ENCODE peak calls at places on chromosomes 16 and 17, in five cellular contexts. Q is A549, D is HL-60, Y is HCT116, L is HepG2. K is an unnamed sample.

GRCh38 chr17:4789951-4790704 is 1.4 kb downstream of the GLTPD2 start:
- DNase-seq in Q (peak), Y (peak), D (peak), L (peak), K (peak)

GRCh38 chr16:88914750-88915368 is 48.4 kb upstream of the PABPN1L start:
- DNase-seq in L (no peak), Q (no peak), D (no peak), Y (no peak), K (no peak)

GRCh38 chr17:78356163-78356713 is 3.6 kb downstream of the SOCS3 start:
- DNase-seq in Q (peak), D (peak), L (no peak), Y (no peak), K (peak)

GRCh38 chr17:1629647-1630310 is 1.1 kb upstream of the SLC43A2 start:
- DNase-seq in Y (peak), L (no peak), Q (peak), D (peak), K (peak)

GRCh38 chr17:63764701-63765100 is 8.7 kb downstream of the CCDC47 start:
- DNase-seq in L (no peak), D (no peak), Y (no peak), Q (no peak), K (no peak)

GRCh38 chr17:79913896-79914812 is 74.9 kb upstream of the CBX4 start:
- DNase-seq in L (no peak), D (no peak), Q (no peak), Y (no peak), K (peak)

GRCh38 chr17:20206068-20206467 is 196.9 kb downstream of the SPECC1 start:
- DNase-seq in D (no peak), Q (peak), L (no peak), Y (no peak), K (no peak)

GRCh38 chr16:81071816-81072215 is 5.2 kb downstream of the C16orf46 start:
- DNase-seq in Y (peak), D (peak), Q (no peak), L (peak), K (no peak)

GRCh38 chr17:62931101-62931500 is 34.9 kb upstream of the TANC2 start:
- DNase-seq in Y (no peak), D (no peak), L (no peak), Q (no peak), K (no peak)

GRCh38 chr16:86725401-86725800 is 147.1 kb downstream of the FOXL1 start:
- DNase-seq in L (no peak), D (no peak), Q (no peak), Y (no peak), K (no peak)

GRCh38 chr16:35391328-35391727 is 1931.9 kb downstream of the TP53TG3F start:
- DNase-seq in L (peak), Q (no peak), D (peak), Y (peak), K (peak)

GRCh38 chr16:23354246-23354645 is 52.1 kb downstream of the SCNN1B start:
- DNase-seq in Y (no peak), L (no peak), D (no peak), Q (no peak), K (no peak)

GRCh38 chr17:61384384-61385090 is 15.1 kb upstream of the TBX2 start:
- DNase-seq in Q (no peak), Y (no peak), D (no peak), L (no peak), K (no peak)

GRCh38 chr17:73030501-73030911 is 62.0 kb downstream of the SLC39A11 start:
- DNase-seq in D (no peak), L (peak), Y (no peak), Q (no peak), K (no peak)

GRCh38 chr17:1413281-1413791 is 13.3 kb upstream of the YWHAE start:
- DNase-seq in D (no peak), Y (no peak), L (peak), Q (no peak), K (no peak)

GRCh38 chr17:64343833-64344637 is 46.6 kb downstream of the PECAM1 start:
- DNase-seq in Y (no peak), D (no peak), L (peak), Q (peak), K (peak)

GRCh38 chr16:84039696-84040095 is 2.9 kb downstream of the SLC38A8 start:
- DNase-seq in L (no peak), Y (no peak), D (no peak), Q (no peak), K (no peak)
- TF ChIP-seq CTCF in L (no peak), Y (no peak), D (no peak), Q (no peak), K (no peak)

GRCh38 chr17:7673239-7673638 is 14.1 kb downstream of the TP53 start:
- DNase-seq in Q (no peak), D (no peak), Y (no peak), L (peak), K (peak)
- TF ChIP-seq REST in Q (no peak), D (no peak), Y (no peak), L (no peak), K (no peak)

GRCh38 chr17:44733753-44734152 is 25.0 kb upstream of the ADAM11 start:
- DNase-seq in L (peak), D (peak), Q (peak), Y (no peak), K (peak)
- TF ChIP-seq CTCF in L (peak), D (no peak), Q (peak), Y (peak), K (peak)

DNA sequence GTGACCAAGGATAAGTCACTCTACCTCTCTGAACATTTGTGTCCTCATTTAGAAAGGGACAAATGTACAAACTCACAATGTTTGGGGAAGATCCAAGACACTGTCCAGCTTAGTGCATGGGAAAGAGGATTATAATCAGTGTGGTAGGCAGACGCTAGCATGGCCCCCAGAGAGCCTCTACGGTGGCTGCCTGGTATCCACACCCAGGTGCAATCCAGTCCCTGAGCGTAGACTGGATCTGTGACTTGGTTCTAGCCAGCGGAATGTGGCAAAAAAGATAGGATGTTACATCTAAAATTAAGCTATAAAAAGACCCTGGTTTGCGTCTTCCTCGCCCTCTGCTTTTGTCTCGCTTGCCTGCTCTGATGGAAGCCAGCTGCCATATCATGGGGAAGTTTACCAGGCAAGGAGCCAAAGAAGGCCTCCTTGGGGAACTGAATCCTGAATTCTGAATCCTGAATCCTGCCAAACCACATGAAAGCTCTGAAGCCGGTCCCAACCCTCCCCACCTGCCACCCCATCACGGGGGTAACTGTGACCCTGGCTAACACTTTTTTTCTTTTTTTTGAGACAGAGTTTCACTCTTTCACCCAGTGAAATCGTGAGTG is 51.6 kb downstream of the PLXDC1 start:
- DNase-seq in Y (no peak), Q (no peak), L (no peak), D (no peak), K (no peak)
- TF ChIP-seq REST in Y (no peak), Q (no peak), L (no peak), D (no peak), K (no peak)

GRCh38 chr17:50533720-50534148 is 1.2 kb downstream of the EPN3 start:
- DNase-seq in D (no peak), Q (no peak), Y (no peak), L (no peak), K (peak)

GRCh38 chr17:50531428-50532025 is 1.0 kb upstream of the EPN3 start:
- DNase-seq in D (no peak), L (no peak), Y (no peak), Q (no peak), K (no peak)

GRCh38 chr17:50534222-50534978 is 1.9 kb downstream of the EPN3 start:
- DNase-seq in D (no peak), Q (peak), L (no peak), Y (peak), K (peak)

GRCh38 chr17:50532452-50533024 is at the start of gene EPN3:
- DNase-seq in Q (no peak), L (no peak), D (no peak), Y (peak), K (peak)

DNA sequence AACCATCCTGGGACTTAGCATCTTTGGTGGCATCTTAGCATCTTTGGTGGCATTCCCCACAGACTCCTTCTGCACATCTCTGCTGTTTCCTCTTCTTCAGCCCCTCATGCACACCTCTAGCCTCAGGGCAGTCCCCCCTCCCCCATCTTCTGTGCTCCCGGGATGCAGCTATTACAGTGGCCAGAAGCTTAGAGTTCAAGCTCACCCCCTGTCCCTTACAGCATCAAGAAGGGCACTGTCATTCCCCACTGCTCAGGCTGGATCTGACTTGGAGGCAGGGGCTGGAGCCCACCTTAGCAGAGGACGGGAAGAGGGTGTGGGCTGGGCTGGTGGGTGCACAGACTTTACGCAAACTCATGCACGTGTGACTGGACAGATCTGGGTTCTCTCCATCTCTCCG is 650 bp downstream of the EPN3 start:
- DNase-seq in D (no peak), Q (no peak), Y (no peak), L (no peak), K (peak)
- TF ChIP-seq CTCF in D (no peak), Q (no peak), Y (no peak), L (no peak), K (no peak)

K was measured in GM23338.